ENCODE peak calls at places on chromosomes 1 and 21, in nine cellular contexts. M is tibial artery, R is iPS DF 6.9, D is ELF-1, X is GM03348, E is amniotic epithelial cell, N is pancreas, Q is LoVo, H is neuronal stem cell. F is an unnamed sample.
A peak's percentile ranks its signal among the peaks of the same experiment; 100 is the strongest.

GRCh38 chr21:45829566-45830147 is 151.9 kb upstream of the COL6A1 start:
- DNase-seq in M (no peak), R (no peak), D (no peak), X (no peak), E (no peak), N (no peak), Q (no peak), H (no peak), F (peak; percentile 80)

GRCh38 chr1:2204384-2205190 is 10.0 kb upstream of the FAAP20 start:
- DNase-seq in M (peak; percentile 83), R (no peak), D (peak; percentile 86), X (peak; percentile 98), E (peak; percentile 64), N (peak; percentile 85), Q (no peak), H (peak; percentile 81), F (peak; percentile 79)

GRCh38 chr1:224170748-224171478 is 12.1 kb upstream of the DEGS1 start:
- DNase-seq in M (no peak), R (no peak), D (peak; percentile 40), X (peak; percentile 25), E (peak; percentile 27), N (no peak), Q (no peak), H (no peak), F (peak; percentile 56)

GRCh38 chr1:177505905-177506590 is 335.3 kb downstream of the BRINP2 start:
- DNase-seq in M (no peak), R (no peak), D (no peak), X (no peak), E (no peak), N (no peak), Q (peak; percentile 48), H (no peak), F (no peak)

GRCh38 chr1:20059847-20060246 is 10.1 kb upstream of the PLA2G5 start:
- DNase-seq in M (peak; percentile 39), R (no peak), D (no peak), X (no peak), E (no peak), N (no peak), Q (no peak), H (no peak), F (no peak)

GRCh38 chr1:164240081-164240480 is 318.9 kb upstream of the PBX1 start:
- DNase-seq in M (no peak), R (peak; percentile 31), D (peak; percentile 44), X (no peak), E (peak; percentile 21), N (peak; percentile 15), Q (no peak), H (no peak), F (no peak)

GRCh38 chr1:68254667-68255226 is 22.4 kb upstream of the WLS start:
- DNase-seq in M (no peak), R (no peak), D (no peak), X (no peak), E (no peak), N (no peak), Q (no peak), H (no peak), F (no peak)

GRCh38 chr1:202107801-202108731 is 14.7 kb upstream of the GPR37L1 start:
- DNase-seq in M (no peak), R (no peak), D (peak; percentile 66), X (no peak), E (no peak), N (peak; percentile 94), Q (peak; percentile 84), H (no peak), F (no peak)

GRCh38 chr1:192513196-192513595 is 62.4 kb upstream of the RGS1 start:
- DNase-seq in M (no peak), R (no peak), D (no peak), X (no peak), E (no peak), N (no peak), Q (no peak), H (no peak), F (no peak)

GRCh38 chr1:42380617-42381423 is at the start of gene RIMKLA:
- DNase-seq in M (no peak), R (peak; percentile 25), D (peak; percentile 47), X (peak; percentile 88), E (peak; percentile 1), N (peak; percentile 62), Q (peak; percentile 77), H (peak; percentile 75), F (no peak)

GRCh38 chr1:216457356-216457755 is 34.1 kb upstream of the USH2A start:
- DNase-seq in M (no peak), R (no peak), D (no peak), X (no peak), E (no peak), N (no peak), Q (no peak), H (no peak), F (no peak)

GRCh38 chr1:226651732-226652105 is 87.4 kb downstream of the ITPKB start:
- DNase-seq in M (no peak), R (no peak), D (no peak), X (no peak), E (no peak), N (no peak), Q (no peak), H (no peak), F (no peak)

GRCh38 chr1:200040516-200041138 is 13.1 kb downstream of the NR5A2 start:
- DNase-seq in M (no peak), R (no peak), D (peak; percentile 73), X (no peak), E (peak; percentile 75), N (peak; percentile 65), Q (no peak), H (peak; percentile 32), F (no peak)

GRCh38 chr1:57485643-57486042 is 61.8 kb upstream of the DAB1 start:
- DNase-seq in M (no peak), R (no peak), D (no peak), X (peak; percentile 37), E (peak; percentile 63), N (no peak), Q (no peak), H (no peak), F (no peak)

F was measured in lower leg skin.